ENCODE peak calls at places on chromosomes 4 and X, in eight cellular contexts. S, Y, I, X, M, O, B and C are unnamed samples.

GRCh38 chr4:169098969-169099685 is 89.1 kb upstream of the CBR4 start:
- DNase-seq in S (no peak), Y (no peak), I (no peak), X (no peak), M (no peak), O (no peak), B (no peak), C (no peak)

GRCh38 chr4:151035321-151035720 is 20.2 kb upstream of the LRBA start:
- DNase-seq in S (no peak), Y (no peak), I (no peak), X (no peak), M (no peak), O (no peak), B (peak; percentile 52), C (no peak)

GRCh38 chr4:84803121-84803520 is 163.4 kb downstream of the WDFY3 start:
- DNase-seq in S (no peak), Y (no peak), I (no peak), X (no peak), M (no peak), O (no peak), B (no peak), C (no peak)

GRCh38 chr4:824461-825062 is 1.4 kb downstream of the CPLX1 start:
- DNase-seq in S (no peak), Y (no peak), I (no peak), X (no peak), M (no peak), O (no peak), B (no peak), C (peak; percentile 29)

GRCh38 chr4:3710451-3711182 is 55.6 kb upstream of the ADRA2C start:
- DNase-seq in S (no peak), Y (no peak), I (no peak), X (no peak), M (no peak), O (peak; percentile 6), B (no peak), C (no peak)

GRCh38 chr4:7610841-7611240 is 176.1 kb upstream of the PSAPL1 start:
- DNase-seq in S (no peak), Y (no peak), I (no peak), X (no peak), M (no peak), O (no peak), B (no peak), C (no peak)

GRCh38 chrX:132876509-132876837 is 82.0 kb downstream of the HS6ST2 start:
- DNase-seq in S (no peak), Y (no peak), I (peak; percentile 0), X (peak; percentile 21), M (no peak), O (no peak), B (no peak), C (no peak)

GRCh38 chr4:45946699-45947098 is 177.2 kb downstream of the GABRG1 start:
- DNase-seq in S (no peak), Y (no peak), I (no peak), X (no peak), M (no peak), O (no peak), B (no peak), C (peak; percentile 38)

GRCh38 chr4:140020457-140021361 is 133.3 kb downstream of the MAML3 start:
- DNase-seq in S (no peak), Y (no peak), I (no peak), X (no peak), M (no peak), O (no peak), B (no peak), C (no peak)

GRCh38 chrX:13059676-13060499 is 15.5 kb upstream of the FAM9C start:
- DNase-seq in S (peak; percentile 91), Y (no peak), I (no peak), X (no peak), M (no peak), O (no peak), B (peak; percentile 53), C (peak; percentile 90)

GRCh38 chrX:1358793-1359476 is 22.4 kb downstream of the IL3RA start:
- DNase-seq in S (no peak), Y (no peak), I (no peak), X (peak; percentile 23), M (no peak), O (no peak), B (no peak), C (no peak)

GRCh38 chrX:7570432-7571009 is 272.4 kb upstream of the VCX start:
- DNase-seq in S (no peak), Y (no peak), I (no peak), X (no peak), M (no peak), O (no peak), B (no peak), C (no peak)

GRCh38 chrX:2489446-2490445 is 11.0 kb downstream of the DHRSX start:
- DNase-seq in S (no peak), Y (no peak), I (no peak), X (peak; percentile 6), M (no peak), O (no peak), B (no peak), C (no peak)

GRCh38 chr4:156931267-156931666 is 40.3 kb downstream of the PDGFC start:
- DNase-seq in S (peak; percentile 92), Y (no peak), I (no peak), X (no peak), M (peak; percentile 76), O (no peak), B (peak; percentile 61), C (peak; percentile 94)

GRCh38 chr4:145879598-145879997 is 59.0 kb downstream of the ZNF827 start:
- DNase-seq in S (no peak), Y (no peak), I (no peak), X (no peak), M (no peak), O (no peak), B (no peak), C (peak; percentile 13)

GRCh38 chr4:3415471-3416141 is 26.2 kb upstream of the HGFAC start:
- DNase-seq in S (no peak), Y (no peak), I (no peak), X (no peak), M (no peak), O (peak; percentile 6), B (no peak), C (no peak)

GRCh38 chrX:49184294-49185061 is 1.7 kb downstream of the PRICKLE3 start:
- DNase-seq in S (peak; percentile 93), Y (peak; percentile 49), I (peak; percentile 23), X (peak; percentile 97), M (peak; percentile 54), O (peak; percentile 89), B (peak; percentile 93), C (peak; percentile 33)

GRCh38 chr4:77959566-77960338 is 97.1 kb downstream of the MRPL1 start:
- DNase-seq in S (peak; percentile 30), Y (no peak), I (no peak), X (no peak), M (peak; percentile 28), O (no peak), B (peak; percentile 18), C (peak; percentile 29)

GRCh38 chr4:44150091-44150576 is 298.5 kb downstream of the KCTD8 start:
- DNase-seq in S (no peak), Y (no peak), I (no peak), X (no peak), M (no peak), O (no peak), B (no peak), C (peak; percentile 20)

GRCh38 chrX:102832661-102833060 is 104.4 kb upstream of the RAB40AL start:
- DNase-seq in S (peak; percentile 69), Y (peak; percentile 46), I (peak; percentile 11), X (no peak), M (peak; percentile 14), O (no peak), B (no peak), C (peak; percentile 93)

GRCh38 chr4:118173956-118174355 is 139.7 kb downstream of the NDST3 start:
- DNase-seq in S (peak; percentile 66), Y (no peak), I (no peak), X (no peak), M (peak; percentile 59), O (no peak), B (no peak), C (peak; percentile 77)

GRCh38 chr4:31467781-31468180 is 747.6 kb downstream of the PCDH7 start:
- DNase-seq in S (peak; percentile 78), Y (no peak), I (no peak), X (no peak), M (peak; percentile 7), O (no peak), B (no peak), C (no peak)

GRCh38 chrX:115400960-115401359 is 111.4 kb downstream of the LUZP4 start:
- DNase-seq in S (no peak), Y (peak; percentile 0), I (peak; percentile 8), X (peak; percentile 14), M (no peak), O (no peak), B (no peak), C (no peak)

GRCh38 chr4:46450556-46450955 is 60.6 kb upstream of the GABRA2 start:
- DNase-seq in S (peak; percentile 27), Y (no peak), I (no peak), X (no peak), M (no peak), O (no peak), B (no peak), C (no peak)

GRCh38 chr4:169383724-169384123 is 113.0 kb upstream of the SH3RF1 start:
- DNase-seq in S (peak; percentile 76), Y (no peak), I (no peak), X (no peak), M (peak; percentile 69), O (no peak), B (no peak), C (peak; percentile 75)

GRCh38 chrX:23317799-23318724 is 16.6 kb upstream of the PTCHD1 start:
- DNase-seq in S (no peak), Y (no peak), I (no peak), X (peak; percentile 57), M (no peak), O (no peak), B (peak; percentile 52), C (peak; percentile 7)

GRCh38 chr4:89619230-89619962 is 217.6 kb downstream of the SNCA start:
- DNase-seq in S (no peak), Y (no peak), I (no peak), X (no peak), M (no peak), O (no peak), B (no peak), C (no peak)

GRCh38 chr4:87317527-87317926 is 5.2 kb downstream of the HSD17B13 start:
- DNase-seq in S (no peak), Y (no peak), I (no peak), X (no peak), M (no peak), O (no peak), B (peak; percentile 7), C (no peak)

GRCh38 chr4:54187148-54187547 is 41.9 kb upstream of the PDGFRA start:
- DNase-seq in S (peak; percentile 32), Y (no peak), I (no peak), X (no peak), M (no peak), O (no peak), B (no peak), C (no peak)

GRCh38 chr4:113109106-113109740 is 59.8 kb downstream of the ANK2 start:
- DNase-seq in S (no peak), Y (no peak), I (no peak), X (no peak), M (no peak), O (no peak), B (no peak), C (no peak)

GRCh38 chr4:121785479-121785878 is 15.6 kb upstream of the EXOSC9 start:
- DNase-seq in S (no peak), Y (peak; percentile 77), I (peak; percentile 14), X (no peak), M (no peak), O (no peak), B (no peak), C (no peak)

GRCh38 chr4:86221076-86221475 is 138.8 kb downstream of the MAPK10 start:
- DNase-seq in S (no peak), Y (no peak), I (no peak), X (no peak), M (no peak), O (no peak), B (no peak), C (peak; percentile 42)